ENCODE peak calls at places on chromosomes 13 and 19, in five cellular contexts. One of them, this sample, is unnamed.

GRCh38 chr13:43838909-43839308 is 40.6 kb downstream of the CCDC122 start:
- DNase-seq in right cardiac atrium: no peak
- DNase-seq in hippocampal formation: no peak
- DNase-seq in transverse colon: no peak
- DNase-seq in body of pancreas: no peak
- DNase-seq in this sample: no peak

GRCh38 chr13:91308299-91308698 is 39.2 kb upstream of the MIR17HG start:
- DNase-seq in hippocampal formation: no peak
- DNase-seq in transverse colon: no peak
- DNase-seq in right cardiac atrium: no peak
- DNase-seq in body of pancreas: no peak
- DNase-seq in this sample: no peak

GRCh38 chr13:47549219-47549752 is 451.8 kb downstream of the SUCLA2 start:
- DNase-seq in right cardiac atrium: no peak
- DNase-seq in hippocampal formation: no peak
- DNase-seq in body of pancreas: no peak
- DNase-seq in transverse colon: no peak
- DNase-seq in this sample: no peak

GRCh38 chr13:33799950-33800592 is 17.9 kb upstream of the RFC3 start:
- DNase-seq in transverse colon: no peak
- DNase-seq in hippocampal formation: no peak
- DNase-seq in body of pancreas: no peak
- DNase-seq in right cardiac atrium: no peak
- DNase-seq in this sample: no peak

GRCh38 chr13:33259296-33259695 is 26.3 kb downstream of the STARD13 start:
- DNase-seq in hippocampal formation: no peak
- DNase-seq in right cardiac atrium: no peak
- DNase-seq in transverse colon: no peak
- DNase-seq in body of pancreas: no peak
- DNase-seq in this sample: no peak

GRCh38 chr19:53019684-53020083 is 6.0 kb downstream of the ERVV-1 start:
- DNase-seq in transverse colon: no peak
- DNase-seq in hippocampal formation: no peak
- DNase-seq in right cardiac atrium: no peak
- DNase-seq in body of pancreas: peak
- DNase-seq in this sample: no peak

GRCh38 chr13:109376936-109377335 is 409.4 kb downstream of the IRS2 start:
- DNase-seq in right cardiac atrium: no peak
- DNase-seq in transverse colon: no peak
- DNase-seq in body of pancreas: no peak
- DNase-seq in hippocampal formation: no peak
- DNase-seq in this sample: no peak

GRCh38 chr19:47735131-47735530 is 10.2 kb upstream of the NOP53 start:
- DNase-seq in body of pancreas: no peak
- DNase-seq in transverse colon: no peak
- DNase-seq in hippocampal formation: no peak
- DNase-seq in right cardiac atrium: no peak
- DNase-seq in this sample: no peak

GRCh38 chr19:52570005-52570861 is at the start of gene ZNF701:
- DNase-seq in transverse colon: peak
- DNase-seq in body of pancreas: peak
- DNase-seq in right cardiac atrium: peak
- DNase-seq in hippocampal formation: peak
- DNase-seq in this sample: peak

GRCh38 chr19:17125728-17126677 is 50.4 kb downstream of the MYO9B start:
- DNase-seq in body of pancreas: peak
- DNase-seq in hippocampal formation: peak
- DNase-seq in transverse colon: peak
- DNase-seq in right cardiac atrium: peak
- DNase-seq in this sample: peak

GRCh38 chr13:30464496-30465351 is 1.0 kb downstream of the HMGB1 start:
- DNase-seq in right cardiac atrium: peak
- DNase-seq in body of pancreas: peak
- DNase-seq in transverse colon: peak
- DNase-seq in hippocampal formation: peak
- DNase-seq in this sample: peak

GRCh38 chr19:50568321-50569022 is at the start of gene LRRC4B:
- DNase-seq in right cardiac atrium: no peak
- DNase-seq in hippocampal formation: peak
- DNase-seq in body of pancreas: no peak
- DNase-seq in transverse colon: no peak
- DNase-seq in this sample: no peak

GRCh38 chr19:47197141-47197540 is 33.9 kb downstream of the BBC3 start:
- DNase-seq in transverse colon: no peak
- DNase-seq in hippocampal formation: no peak
- DNase-seq in right cardiac atrium: no peak
- DNase-seq in body of pancreas: no peak
- DNase-seq in this sample: no peak

GRCh38 chr19:16400911-16401675 is 70.7 kb downstream of the EPS15L1 start:
- DNase-seq in right cardiac atrium: peak
- DNase-seq in body of pancreas: no peak
- DNase-seq in hippocampal formation: peak
- DNase-seq in transverse colon: no peak
- DNase-seq in this sample: no peak

This sample was measured in stimulated activated effector memory CD8-positive, alpha-beta T cell treated with anti-CD3 and anti-CD28 coated beads, Interleukin-12 subunit alpha, Interleukin-12 subunit beta, amount 100 ng/mL, for 72 hours.